ENCODE peak calls at places on chromosome 7, in eight cellular contexts. S is heart left ventricle, Y is lung, M is IMR-90, U is HCT116, A is transverse colon, F is A549, R is pancreas. Q is an unnamed sample.

GRCh38 chr7:117269895-117270294 is 53.0 kb downstream of the WNT2 start:
- DNase-seq in Y (no peak), R (no peak), M (peak; percentile 91), F (no peak), U (no peak), S (no peak), A (no peak), Q (no peak)

GRCh38 chr7:120944826-120945562 is 5.6 kb upstream of the ING3 start:
- DNase-seq in S (no peak), Y (no peak), A (no peak), R (no peak), F (no peak), U (no peak), M (no peak), Q (no peak)

GRCh38 chr7:28017372-28017771 is 163.2 kb downstream of the JAZF1 start:
- DNase-seq in S (no peak), Y (no peak), U (no peak), M (peak; percentile 55), F (no peak), A (no peak), R (no peak), Q (no peak)

GRCh38 chr7:130421685-130422084 is 19.1 kb downstream of the CEP41 start:
- DNase-seq in U (no peak), R (no peak), Y (no peak), M (peak; percentile 37), A (no peak), F (no peak), S (no peak), Q (peak; percentile 62)

GRCh38 chr7:29196971-29197370 is 2.4 kb downstream of the CHN2 start:
- DNase-seq in Y (no peak), U (no peak), M (no peak), F (no peak), S (no peak), A (no peak), R (no peak), Q (no peak)

GRCh38 chr7:103573479-103574058 is 127.6 kb upstream of the SLC26A5 start:
- DNase-seq in A (no peak), F (peak; percentile 10), R (no peak), Y (no peak), S (no peak), U (peak; percentile 18), M (peak; percentile 59), Q (no peak)

GRCh38 chr7:107995184-107996071 is 7.5 kb downstream of the LAMB1 start:
- DNase-seq in M (peak; percentile 85), U (no peak), F (peak; percentile 49), Y (no peak), S (peak; percentile 59), R (no peak), A (no peak), Q (no peak)

GRCh38 chr7:55973747-55974250 is 9.4 kb downstream of the NIPSNAP2 start:
- DNase-seq in M (no peak), U (no peak), R (no peak), F (no peak), S (no peak), A (no peak), Y (no peak), Q (no peak)

GRCh38 chr7:155477469-155477868 is 19.5 kb downstream of the EN2 start:
- DNase-seq in Y (no peak), R (no peak), S (no peak), U (no peak), M (no peak), A (no peak), F (no peak), Q (no peak)

GRCh38 chr7:39606352-39606751 is 17.0 kb upstream of the RALA start:
- DNase-seq in F (no peak), Y (no peak), S (no peak), R (no peak), M (no peak), A (no peak), U (no peak), Q (no peak)

GRCh38 chr7:38452615-38453014 is 178.6 kb downstream of the AMPH start:
- DNase-seq in A (no peak), U (no peak), R (no peak), Y (no peak), M (peak; percentile 41), S (no peak), F (no peak), Q (no peak)

GRCh38 chr7:786472-787255 is 45.6 kb upstream of the SUN1 start:
- DNase-seq in A (peak; percentile 84), M (peak; percentile 51), F (peak; percentile 84), U (peak; percentile 18), S (peak; percentile 77), R (peak; percentile 83), Y (peak; percentile 73), Q (peak; percentile 62)

GRCh38 chr7:82625377-82625776 is 181.8 kb upstream of the CACNA2D1 start:
- DNase-seq in U (no peak), Y (no peak), M (peak; percentile 2), R (no peak), A (no peak), F (no peak), S (no peak), Q (no peak)

GRCh38 chr7:37446371-37446770 is 2.3 kb downstream of the ELMO1 start:
- DNase-seq in F (no peak), S (no peak), R (no peak), Y (no peak), M (no peak), U (no peak), A (no peak), Q (no peak)

GRCh38 chr7:16804674-16805439 is at the start of gene AGR2:
- DNase-seq in A (peak; percentile 89), F (peak; percentile 43), S (no peak), Y (peak; percentile 71), U (no peak), R (no peak), M (peak; percentile 42), Q (no peak)

GRCh38 chr7:98210513-98211220 is 572 bp upstream of the BHLHA15 start:
- DNase-seq in R (peak; percentile 86), U (no peak), M (no peak), Y (no peak), S (no peak), F (no peak), A (peak; percentile 24), Q (no peak)

GRCh38 chr7:55473935-55474334 is 98.4 kb downstream of the VOPP1 start:
- DNase-seq in M (no peak), R (no peak), Y (no peak), S (no peak), U (no peak), F (no peak), A (no peak), Q (no peak)

GRCh38 chr7:25894902-25895791 is 256.9 kb upstream of the NFE2L3 start:
- DNase-seq in S (peak; percentile 73), M (peak; percentile 2), Y (peak; percentile 54), F (peak; percentile 75), R (peak; percentile 89), A (peak; percentile 85), U (peak; percentile 18), Q (peak; percentile 68)

GRCh38 chr7:15407910-15408309 is 153.9 kb downstream of the AGMO start:
- DNase-seq in S (no peak), U (no peak), M (no peak), F (no peak), R (no peak), Y (no peak), A (no peak), Q (no peak)

DNA sequence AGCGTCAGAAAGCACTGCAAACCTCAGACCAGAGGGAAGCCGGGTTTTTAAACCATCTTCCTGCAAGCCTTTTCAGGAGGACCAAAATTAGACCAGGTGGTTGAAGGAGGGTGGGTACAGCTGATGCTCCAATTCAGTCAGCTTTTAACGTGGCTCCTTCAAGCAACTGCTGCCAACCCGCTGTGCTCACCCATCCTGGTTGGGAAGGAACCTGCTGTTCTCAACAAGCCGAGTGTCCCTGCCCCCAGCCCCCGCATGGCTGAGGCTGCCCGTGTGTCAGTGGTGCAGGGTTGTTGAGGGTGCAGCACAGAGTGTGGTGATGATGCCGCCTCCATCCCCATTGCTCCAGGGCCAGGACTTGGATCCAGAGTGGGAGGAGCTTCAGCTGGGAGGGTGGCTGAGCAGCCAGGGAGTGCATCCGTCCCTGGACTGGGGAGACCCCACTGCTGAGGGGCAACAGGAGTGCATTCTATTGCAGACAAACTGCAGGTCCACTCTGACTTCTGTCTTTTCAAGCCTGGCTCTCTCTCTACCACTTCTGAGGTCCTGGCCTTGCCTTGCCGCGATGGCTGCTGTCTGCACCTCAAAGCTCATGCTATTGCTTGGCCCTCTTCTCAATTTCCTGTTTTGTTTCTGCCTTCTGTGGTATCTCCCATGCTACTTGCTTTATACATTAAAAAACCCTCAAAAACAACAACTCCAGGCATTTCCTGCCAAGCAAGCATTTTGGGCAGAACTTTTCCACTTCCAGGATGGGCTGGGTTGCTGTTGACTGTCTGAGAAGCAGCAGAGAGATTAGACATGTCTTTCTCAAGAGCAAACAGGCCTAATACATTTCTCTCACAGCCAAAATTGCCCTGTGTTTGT is 134.7 kb downstream of the DNAJB6 start:
- DNase-seq in Y (no peak), R (no peak), F (no peak), U (no peak), M (no peak), A (no peak), S (no peak), Q (peak; percentile 49)
- H3K4me3 ChIP-seq in Y (no peak overlapping the region), R (no peak overlapping the region), F (no peak overlapping the region), U (no peak overlapping the region), M (no peak overlapping the region), A (no peak overlapping the region), S (no peak overlapping the region), Q (no peak overlapping the region)

DNA sequence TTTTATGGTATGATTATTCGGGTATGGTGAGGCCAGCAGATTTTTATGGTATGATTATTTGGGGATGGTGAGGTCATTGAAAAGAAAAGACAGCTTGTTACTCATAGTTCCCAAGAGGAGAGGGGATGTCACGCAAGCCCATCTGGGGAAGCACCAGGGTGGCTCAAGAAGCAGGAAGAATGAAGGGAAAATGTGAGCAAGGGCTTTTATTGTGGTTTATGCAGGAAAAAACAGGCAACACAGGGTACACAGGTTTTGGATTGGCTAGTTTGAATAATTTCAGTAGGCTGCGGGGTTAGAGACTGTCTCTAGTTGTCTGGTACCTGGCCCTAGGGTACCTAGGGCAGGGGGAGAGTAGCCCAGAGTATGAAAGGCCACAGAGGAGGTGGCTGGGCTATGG is 26.8 kb upstream of the DGKI start:
- DNase-seq in M (peak; percentile 74), R (no peak), A (no peak), F (no peak), Y (no peak), S (no peak), U (no peak), Q (no peak)
- H3K27ac ChIP-seq in M (no peak overlapping the region), R (no peak overlapping the region), A (no peak overlapping the region), F (no peak overlapping the region), Y (no peak overlapping the region), S (peak overlapping the region; percentile 54), U (no peak overlapping the region), Q (no peak overlapping the region)

DNA sequence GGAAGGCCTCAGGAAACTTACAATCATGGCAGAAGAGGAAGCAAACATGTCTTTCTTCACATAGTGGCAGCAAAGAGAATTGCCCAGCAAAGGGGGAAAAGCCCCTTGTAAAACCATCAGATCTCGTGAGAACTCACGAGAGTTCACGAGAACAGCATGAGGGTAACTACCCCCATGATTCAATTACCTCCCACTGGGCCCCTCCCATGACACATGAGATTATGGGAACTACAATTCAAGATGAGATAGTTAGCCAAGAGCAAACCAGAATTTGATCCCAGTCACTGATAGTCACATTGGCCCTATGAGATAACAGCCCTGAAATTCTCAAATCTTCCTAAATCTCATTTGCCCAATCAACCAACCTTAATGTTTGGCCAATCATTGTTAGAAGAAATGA is 18.2 kb upstream of the ITPRID1 start:
- DNase-seq in M (no peak), R (no peak), F (no peak), U (no peak), Y (no peak), A (no peak), S (no peak), Q (no peak)
- TF ChIP-seq CTCF in M (no peak), R (no peak), F (no peak), U (no peak), Y (no peak), A (no peak), S (no peak), Q (no peak)

GRCh38 chr7:47572101-47572460 is 9.8 kb downstream of the TNS3 start:
- DNase-seq in F (no peak), R (no peak), S (peak; percentile 62), A (peak; percentile 61), Y (no peak), U (no peak), M (no peak), Q (no peak)
- H3K4me3 ChIP-seq in F (peak overlapping the region; percentile 20), R (no peak overlapping the region), S (peak overlapping the region; percentile 24), A (no peak overlapping the region), Y (no peak overlapping the region), U (no peak overlapping the region), M (no peak overlapping the region), Q (peak overlapping the region; percentile 19)

Q was measured in dorsolateral prefrontal cortex.